ENCODE peak calls at places on chromosomes 2 and 18, in four cellular contexts. One of them, this sample, is unnamed.
A peak's percentile ranks its signal among the peaks of the same experiment; 100 is the strongest.

GRCh38 chr18:77108001-77108692 is 24.4 kb downstream of the MBP start:
- DNase-seq in memory B cell: no peak
- DNase-seq in T-helper 1 cell: no peak
- DNase-seq in AG08396: peak; percentile 91
- DNase-seq in this sample: no peak

GRCh38 chr2:133972786-133973185 is 281.1 kb upstream of the MGAT5 start:
- DNase-seq in T-helper 1 cell: no peak
- DNase-seq in memory B cell: no peak
- DNase-seq in AG08396: peak; percentile 65
- DNase-seq in this sample: no peak

GRCh38 chr2:84906900-84907714 is 1.7 kb downstream of the TMSB10 start:
- DNase-seq in T-helper 1 cell: peak; percentile 41
- DNase-seq in AG08396: peak; percentile 76
- DNase-seq in memory B cell: peak; percentile 29
- DNase-seq in this sample: no peak

GRCh38 chr18:4399929-4400328 is 55.2 kb downstream of the DLGAP1 start:
- DNase-seq in T-helper 1 cell: no peak
- DNase-seq in memory B cell: no peak
- DNase-seq in AG08396: no peak
- DNase-seq in this sample: no peak

GRCh38 chr2:37615808-37616673 is 55.4 kb downstream of the CDC42EP3 start:
- DNase-seq in AG08396: no peak
- DNase-seq in T-helper 1 cell: peak; percentile 32
- DNase-seq in memory B cell: peak; percentile 45
- DNase-seq in this sample: peak; percentile 55

GRCh38 chr2:69933839-69934613 is 19.1 kb downstream of the MXD1 start:
- DNase-seq in T-helper 1 cell: no peak
- DNase-seq in AG08396: peak; percentile 81
- DNase-seq in memory B cell: no peak
- DNase-seq in this sample: no peak

GRCh38 chr2:207014424-207014823 is 75.1 kb downstream of the CPO start:
- DNase-seq in memory B cell: no peak
- DNase-seq in AG08396: no peak
- DNase-seq in T-helper 1 cell: no peak
- DNase-seq in this sample: no peak

GRCh38 chr2:62947403-62947802 is 103.2 kb upstream of the OTX1 start:
- DNase-seq in memory B cell: no peak
- DNase-seq in T-helper 1 cell: no peak
- DNase-seq in AG08396: no peak
- DNase-seq in this sample: no peak

GRCh38 chr2:47833516-47833968 is 50.6 kb downstream of the MSH6 start:
- DNase-seq in T-helper 1 cell: no peak
- DNase-seq in memory B cell: no peak
- DNase-seq in AG08396: no peak
- DNase-seq in this sample: no peak

GRCh38 chr2:151774506-151774905 is 40.2 kb upstream of the NEB start:
- DNase-seq in T-helper 1 cell: no peak
- DNase-seq in memory B cell: no peak
- DNase-seq in AG08396: peak; percentile 30
- DNase-seq in this sample: no peak

GRCh38 chr18:74131124-74131523 is 16.5 kb downstream of the FBXO15 start:
- DNase-seq in AG08396: no peak
- DNase-seq in memory B cell: no peak
- DNase-seq in T-helper 1 cell: no peak
- DNase-seq in this sample: no peak

GRCh38 chr2:238059505-238059904 is 1.3 kb upstream of the SCLY start:
- DNase-seq in memory B cell: no peak
- DNase-seq in AG08396: no peak
- DNase-seq in T-helper 1 cell: no peak
- DNase-seq in this sample: no peak

GRCh38 chr2:172861163-172861562 is 125.5 kb downstream of the RAPGEF4 start:
- DNase-seq in memory B cell: no peak
- DNase-seq in AG08396: no peak
- DNase-seq in T-helper 1 cell: no peak
- DNase-seq in this sample: no peak

GRCh38 chr2:36367497-36368353 is 12.1 kb downstream of the CRIM1 start:
- DNase-seq in T-helper 1 cell: no peak
- DNase-seq in memory B cell: no peak
- DNase-seq in AG08396: no peak
- DNase-seq in this sample: no peak

GRCh38 chr2:86453838-86454237 is 12.7 kb downstream of the KDM3A start:
- DNase-seq in memory B cell: no peak
- DNase-seq in AG08396: no peak
- DNase-seq in T-helper 1 cell: no peak
- DNase-seq in this sample: no peak

GRCh38 chr2:25894135-25894830 is 16.0 kb upstream of the ASXL2 start:
- DNase-seq in memory B cell: no peak
- DNase-seq in AG08396: no peak
- DNase-seq in T-helper 1 cell: no peak
- DNase-seq in this sample: no peak

GRCh38 chr2:43689999-43690398 is 13.8 kb upstream of the C1GALT1C1L start:
- DNase-seq in AG08396: no peak
- DNase-seq in T-helper 1 cell: no peak
- DNase-seq in memory B cell: no peak
- DNase-seq in this sample: no peak

GRCh38 chr2:223735035-223735640 is 102.2 kb downstream of the AP1S3 start:
- DNase-seq in T-helper 1 cell: no peak
- DNase-seq in memory B cell: no peak
- DNase-seq in AG08396: no peak
- DNase-seq in this sample: no peak

GRCh38 chr2:197677483-197677882 is 2.1 kb upstream of the RFTN2 start:
- DNase-seq in AG08396: no peak
- DNase-seq in memory B cell: no peak
- DNase-seq in T-helper 1 cell: no peak
- DNase-seq in this sample: no peak

GRCh38 chr2:125516496-125517109 is 1139.4 kb upstream of the GYPC start:
- DNase-seq in AG08396: peak; percentile 7
- DNase-seq in memory B cell: no peak
- DNase-seq in T-helper 1 cell: no peak
- DNase-seq in this sample: no peak

GRCh38 chr2:99689135-99689742 is 199.4 kb upstream of the REV1 start:
- DNase-seq in memory B cell: no peak
- DNase-seq in AG08396: no peak
- DNase-seq in T-helper 1 cell: no peak
- DNase-seq in this sample: no peak

GRCh38 chr2:95023222-95023597 is 2.3 kb upstream of the MAL start:
- DNase-seq in T-helper 1 cell: peak; percentile 45
- DNase-seq in AG08396: no peak
- DNase-seq in memory B cell: no peak
- DNase-seq in this sample: peak; percentile 33

GRCh38 chr2:187358531-187358930 is 89.5 kb downstream of the CALCRL start:
- DNase-seq in memory B cell: no peak
- DNase-seq in AG08396: no peak
- DNase-seq in T-helper 1 cell: no peak
- DNase-seq in this sample: no peak

GRCh38 chr2:159961005-159961404 is 101.4 kb downstream of the PLA2R1 start:
- DNase-seq in memory B cell: no peak
- DNase-seq in AG08396: no peak
- DNase-seq in T-helper 1 cell: no peak
- DNase-seq in this sample: no peak

GRCh38 chr2:158815650-158816049 is 20.5 kb downstream of the DAPL1 start:
- DNase-seq in memory B cell: no peak
- DNase-seq in T-helper 1 cell: no peak
- DNase-seq in AG08396: no peak
- DNase-seq in this sample: no peak

GRCh38 chr2:137165968-137166367 is 400.6 kb downstream of the THSD7B start:
- DNase-seq in memory B cell: no peak
- DNase-seq in T-helper 1 cell: no peak
- DNase-seq in AG08396: no peak
- DNase-seq in this sample: no peak

GRCh38 chr2:74235041-74235440 is 36.6 kb downstream of the MTHFD2 start:
- DNase-seq in memory B cell: no peak
- DNase-seq in T-helper 1 cell: no peak
- DNase-seq in AG08396: no peak
- DNase-seq in this sample: no peak

GRCh38 chr2:157874997-157875719 is 972 bp downstream of the ACVR1 start:
- DNase-seq in AG08396: peak; percentile 62
- DNase-seq in memory B cell: no peak
- DNase-seq in T-helper 1 cell: no peak
- DNase-seq in this sample: no peak

GRCh38 chr18:57430983-57431382 is 4.2 kb upstream of the ONECUT2 start:
- DNase-seq in memory B cell: no peak
- DNase-seq in AG08396: no peak
- DNase-seq in T-helper 1 cell: no peak
- DNase-seq in this sample: no peak

GRCh38 chr2:99421469-99421868 is 68.3 kb downstream of the REV1 start:
- DNase-seq in AG08396: no peak
- DNase-seq in memory B cell: no peak
- DNase-seq in T-helper 1 cell: no peak
- DNase-seq in this sample: no peak

GRCh38 chr2:64606495-64607363 is 47.0 kb downstream of the SERTAD2 start:
- DNase-seq in memory B cell: peak; percentile 73
- DNase-seq in AG08396: peak; percentile 87
- DNase-seq in T-helper 1 cell: peak; percentile 78
- DNase-seq in this sample: peak; percentile 71

GRCh38 chr2:111226797-111227700 is 106.3 kb downstream of the BCL2L11 start:
- DNase-seq in T-helper 1 cell: no peak
- DNase-seq in memory B cell: no peak
- DNase-seq in AG08396: no peak
- DNase-seq in this sample: no peak

GRCh38 chr2:212863185-212863588 is 288.2 kb downstream of the IKZF2 start:
- DNase-seq in T-helper 1 cell: no peak
- DNase-seq in AG08396: no peak
- DNase-seq in memory B cell: no peak
- DNase-seq in this sample: no peak

This sample was measured in T-helper 17 cell.